ENCODE peak calls at places on chromosomes 7 and 10, in seven cellular contexts. C is endothelial cell of umbilical vein, T is H1, H is stomach, D is transverse colon, L is HCT116, Q is prostate gland. R is an unnamed sample.

GRCh38 chr10:80530251-80530650 is 7.5 kb upstream of the SH2D4B start:
- DNase-seq in C (no peak), T (no peak), H (no peak), D (peak; percentile 33), L (peak; percentile 27), Q (no peak), R (no peak)

GRCh38 chr7:70785427-70785826 is 346.5 kb upstream of the GALNT17 start:
- DNase-seq in C (no peak), T (no peak), H (no peak), D (no peak), L (no peak), Q (no peak), R (no peak)

GRCh38 chr10:5782174-5782573 is 31.1 kb downstream of the GDI2 start:
- DNase-seq in C (no peak), T (no peak), H (no peak), D (no peak), L (no peak), Q (no peak), R (no peak)

GRCh38 chr7:93043393-93043985 is 74.3 kb downstream of the SAMD9 start:
- DNase-seq in C (peak; percentile 7), T (no peak), H (no peak), D (no peak), L (peak; percentile 32), Q (no peak), R (no peak)

GRCh38 chr7:151379193-151379520 is 30.7 kb downstream of the WDR86 start:
- DNase-seq in C (no peak), T (no peak), H (no peak), D (no peak), L (no peak), Q (no peak), R (no peak)

GRCh38 chr7:18370689-18371088 is 124.9 kb upstream of the HDAC9 start:
- DNase-seq in C (no peak), T (no peak), H (no peak), D (no peak), L (no peak), Q (no peak), R (no peak)

GRCh38 chr10:58023341-58024073 is 244.2 kb downstream of the IPMK start:
- DNase-seq in C (peak; percentile 52), T (no peak), H (no peak), D (no peak), L (no peak), Q (no peak), R (no peak)

GRCh38 chr10:43437141-43437860 is 390 bp downstream of the ZNF487 start:
- DNase-seq in C (peak; percentile 21), T (no peak), H (no peak), D (no peak), L (no peak), Q (no peak), R (no peak)

DNA sequence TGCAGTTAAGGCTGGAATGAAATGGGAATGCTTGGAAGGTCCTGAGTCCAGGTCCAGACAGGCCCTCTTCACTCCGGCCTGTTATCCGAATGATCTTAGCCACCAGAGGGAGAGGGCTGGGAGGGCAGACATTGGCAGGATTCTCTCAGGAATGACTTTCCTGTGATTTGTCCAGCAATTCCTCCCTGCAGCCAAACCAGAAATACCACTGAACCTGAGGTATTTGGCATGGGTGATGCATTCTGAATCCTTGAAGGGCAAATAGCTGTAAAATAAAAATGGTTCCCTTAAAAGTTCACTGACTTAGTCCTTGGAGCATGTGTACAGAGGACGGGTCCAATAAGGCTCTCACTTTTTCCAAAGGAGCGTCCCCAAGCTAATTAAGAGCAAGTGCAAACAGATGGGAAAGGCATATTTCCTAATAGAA is 77.5 kb upstream of the HABP2 start:
- DNase-seq in C (no peak), T (no peak), H (no peak), D (no peak), L (no peak), Q (peak; percentile 77), R (no peak)
- TF ChIP-seq POLR2AphosphoS5 in C (no peak), T (no peak), H (no peak), D (no peak), L (no peak), Q (peak; percentile 82), R (no peak)

DNA sequence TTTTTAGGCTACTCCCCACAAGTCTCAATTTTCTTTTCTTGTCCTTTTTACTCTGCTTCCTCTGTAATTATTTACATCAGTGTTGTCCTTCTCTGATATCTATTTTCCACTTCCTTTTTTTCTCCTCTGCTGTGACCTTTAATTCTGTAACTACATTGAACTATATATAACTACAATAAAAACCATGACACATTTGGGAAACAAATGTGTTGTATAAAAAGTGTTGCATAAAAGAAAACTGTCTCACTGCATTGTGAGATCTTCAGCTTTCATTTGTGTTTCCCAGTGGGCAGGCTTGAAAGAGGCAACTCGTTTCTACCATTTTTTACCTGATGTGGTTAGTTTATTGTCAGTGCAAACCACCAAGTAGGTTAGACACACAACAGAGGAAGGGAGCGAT is 483.9 kb upstream of the NRP1 start:
- DNase-seq in C (no peak), T (no peak), H (no peak), D (no peak), L (no peak), Q (no peak), R (no peak)
- TF ChIP-seq POLR2A in C (no peak), T (no peak), H (no peak), D (no peak), L (no peak), Q (no peak), R (no peak)

GRCh38 chr7:118602090-118602489 is 377.6 kb downstream of the ANKRD7 start:
- DNase-seq in C (no peak), T (no peak), H (no peak), D (no peak), L (no peak), Q (no peak), R (no peak)
- TF ChIP-seq POLR2AphosphoS5 in C (no peak), T (no peak), H (no peak), D (no peak), L (no peak), Q (no peak), R (no peak)

DNA sequence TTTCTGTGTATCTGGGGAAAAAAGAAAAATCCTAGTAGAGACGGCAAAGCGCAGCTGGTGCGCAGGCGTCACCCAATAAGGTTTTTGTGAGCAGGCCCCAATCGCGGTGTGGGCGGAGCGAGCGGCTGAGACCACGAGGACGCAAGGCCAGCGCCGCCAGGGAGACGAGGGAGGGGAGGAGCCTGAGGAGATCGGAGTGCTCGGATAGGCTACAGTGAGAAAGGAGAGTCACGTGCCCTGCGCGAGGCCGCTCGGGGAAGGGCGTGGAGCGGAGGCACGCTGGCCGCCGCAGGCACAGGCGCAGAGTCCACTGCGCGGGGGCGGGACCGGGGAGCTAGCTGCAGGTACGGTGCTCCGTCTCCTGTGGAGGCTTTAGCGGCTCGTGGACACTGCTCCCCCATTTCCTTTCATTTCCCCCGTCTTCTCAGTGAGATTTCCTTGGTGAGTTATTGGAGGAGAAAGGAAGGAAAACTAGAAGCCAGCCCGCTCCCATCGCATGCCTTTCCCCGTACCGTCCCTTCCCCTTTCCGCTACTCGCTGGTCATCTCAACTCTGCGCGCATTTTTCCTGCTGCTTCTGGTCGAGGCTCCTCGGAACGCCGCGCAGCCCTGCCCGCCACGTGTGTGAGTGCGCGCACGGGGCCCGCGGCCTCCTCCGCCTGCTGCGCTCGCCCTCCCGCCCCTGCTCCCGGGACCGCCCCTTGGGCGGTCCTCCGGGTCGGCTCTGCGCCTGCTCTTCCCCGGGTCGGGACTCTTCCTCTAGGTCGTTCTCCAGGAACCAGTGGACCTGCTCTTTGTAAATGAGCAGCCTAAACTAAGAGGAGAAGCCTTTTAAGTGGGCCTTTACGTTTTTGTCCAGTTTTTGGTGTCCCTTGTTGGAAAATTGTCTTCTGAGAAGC is at the start of gene THNSL1:
- DNase-seq in C (peak; percentile 99), T (peak; percentile 94), H (peak; percentile 97), D (peak; percentile 98), L (peak; percentile 97), Q (peak; percentile 98), R (peak; percentile 99)
- TF ChIP-seq POLR2A in C (peak; percentile 83), T (peak; percentile 83), H (no peak), D (peak; percentile 90), L (peak; percentile 72), Q (peak; percentile 68), R (peak; percentile 54)

GRCh38 chr10:102424145-102424544 is 3.5 kb downstream of the FBXL15 start:
- DNase-seq in C (no peak), T (no peak), H (no peak), D (no peak), L (no peak), Q (no peak), R (no peak)

GRCh38 chr10:102423372-102423968 is 2.8 kb downstream of the FBXL15 start:
- DNase-seq in C (no peak), T (no peak), H (no peak), D (no peak), L (no peak), Q (no peak), R (no peak)

GRCh38 chr10:102421645-102422585 is 1.3 kb downstream of the FBXL15 start:
- DNase-seq in C (peak; percentile 21), T (no peak), H (peak; percentile 67), D (peak; percentile 66), L (no peak), Q (no peak), R (peak; percentile 73)

GRCh38 chr10:102420810-102421644 is at the start of gene FBXL15:
- DNase-seq in C (peak; percentile 96), T (peak; percentile 90), H (peak; percentile 99), D (peak; percentile 98), L (peak; percentile 99), Q (peak; percentile 94), R (peak; percentile 99)

GRCh38 chr10:102422586-102423129 is 2.0 kb downstream of the FBXL15 start:
- DNase-seq in C (peak; percentile 73), T (peak; percentile 67), H (peak; percentile 87), D (peak; percentile 90), L (peak; percentile 86), Q (peak; percentile 71), R (peak; percentile 91)
- TF ChIP-seq POLR2AphosphoS5 in C (peak; percentile 55), T (peak; percentile 75), H (peak; percentile 40), D (peak; percentile 88), L (peak; percentile 81), Q (peak; percentile 78), R (peak; percentile 68)

DNA sequence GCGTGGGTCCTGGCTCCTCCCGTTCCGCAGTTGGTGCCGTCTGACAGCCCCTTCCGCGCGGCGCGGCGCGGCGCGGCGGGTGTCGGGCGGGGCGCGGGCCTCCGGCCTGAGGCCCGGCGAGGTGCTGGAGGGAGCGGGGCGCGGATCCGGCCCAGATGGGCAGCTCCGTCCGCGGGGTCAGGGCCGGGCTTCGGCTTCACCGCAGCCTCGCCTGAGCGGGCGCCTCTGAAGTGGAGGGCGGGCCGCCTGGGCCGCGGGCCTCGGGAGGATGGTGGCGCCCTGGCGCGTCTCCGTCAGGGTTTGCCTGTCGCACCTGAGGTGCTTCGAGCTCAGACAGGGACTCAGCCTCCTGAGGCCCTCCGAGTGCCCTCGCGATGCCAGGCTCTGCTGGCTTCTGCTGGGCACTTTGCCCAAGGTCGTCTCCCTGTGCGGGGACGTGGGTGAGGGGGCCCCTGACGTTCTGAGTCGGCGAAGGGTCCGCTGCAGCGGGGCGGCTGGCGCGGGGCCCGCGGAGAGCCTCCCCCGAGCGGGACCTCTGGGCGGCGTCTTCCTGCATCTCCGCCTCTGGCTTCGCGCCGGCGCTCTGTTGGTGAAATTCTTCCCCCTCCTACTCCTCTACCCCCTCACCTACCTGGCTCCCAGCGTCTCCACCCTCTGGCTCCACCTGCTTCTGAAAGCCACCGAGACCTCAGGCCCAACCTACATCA is 471 bp downstream of the ADCK2 start:
- DNase-seq in C (peak; percentile 28), T (no peak), H (peak; percentile 81), D (peak; percentile 83), L (no peak), Q (peak; percentile 73), R (peak; percentile 70)
- TF ChIP-seq POLR2A in C (no peak), T (no peak), H (no peak), D (peak; percentile 91), L (peak; percentile 25), Q (peak; percentile 82), R (peak; percentile 35)